ENCODE peak calls at places on chromosomes 7 and 10, in seven cellular contexts. R is HepG2, T is breast epithelium, L is stomach, U is transverse colon, B is vagina, F is GM23338. X is an unnamed sample.
A peak's percentile ranks its signal among the peaks of the same experiment; 100 is the strongest.

GRCh38 chr10:133378251-133379096 is 588 bp upstream of the PAOX start:
- DNase-seq in F (peak; percentile 63), L (peak; percentile 75), B (no peak), U (peak; percentile 80), T (no peak), R (peak; percentile 46), X (peak; percentile 83)

GRCh38 chr7:6409091-6409490 is 38.7 kb downstream of the DAGLB start:
- DNase-seq in B (no peak), L (no peak), T (no peak), F (no peak), U (no peak), R (no peak), X (no peak)

GRCh38 chr7:159107052-159107892 is 37.4 kb downstream of the VIPR2 start:
- DNase-seq in U (no peak), F (no peak), T (no peak), R (no peak), L (no peak), B (no peak), X (no peak)

GRCh38 chr10:127976286-127976685 is 69.4 kb downstream of the PTPRE start:
- DNase-seq in R (no peak), F (no peak), B (no peak), L (no peak), U (no peak), T (no peak), X (no peak)

GRCh38 chr7:156147104-156147503 is 334.8 kb upstream of the SHH start:
- DNase-seq in R (peak; percentile 13), L (peak; percentile 73), F (no peak), B (no peak), U (no peak), T (no peak), X (no peak)

GRCh38 chr7:158924956-158925355 is 68.6 kb downstream of the DYNC2I1 start:
- DNase-seq in B (no peak), R (no peak), T (no peak), U (no peak), F (no peak), L (no peak), X (no peak)

GRCh38 chr7:112985377-112985987 is 101.1 kb downstream of the GPR85 start:
- DNase-seq in B (no peak), U (no peak), R (no peak), L (no peak), F (peak; percentile 6), T (no peak), X (no peak)

GRCh38 chr10:103592186-103593021 is 98.9 kb downstream of the NEURL1 start:
- DNase-seq in B (no peak), T (no peak), U (peak; percentile 27), R (peak; percentile 30), L (peak; percentile 47), F (peak; percentile 84), X (no peak)

GRCh38 chr10:128369101-128369650 is 243.0 kb upstream of the MKI67 start:
- DNase-seq in R (no peak), F (no peak), U (no peak), B (no peak), T (no peak), L (no peak), X (no peak)

GRCh38 chr10:78861456-78862327 is 207.1 kb upstream of the ZMIZ1 start:
- DNase-seq in L (no peak), U (no peak), B (peak; percentile 88), T (no peak), R (no peak), F (no peak), X (no peak)

GRCh38 chr10:3780766-3781457 is 4.1 kb downstream of the KLF6 start:
- DNase-seq in B (no peak), F (no peak), T (no peak), L (no peak), U (no peak), R (no peak), X (no peak)

GRCh38 chr10:102714621-102715455 is at the start of gene SFXN2:
- DNase-seq in L (peak; percentile 49), B (no peak), R (no peak), T (peak; percentile 56), F (peak; percentile 75), U (peak; percentile 47), X (peak; percentile 80)

GRCh38 chr10:131858583-131859340 is 42.0 kb upstream of the PPP2R2D start:
- DNase-seq in F (no peak), L (no peak), R (no peak), B (no peak), U (no peak), T (peak; percentile 41), X (no peak)

GRCh38 chr7:135645296-135645904 is 16.9 kb upstream of the STMP1 start:
- DNase-seq in L (no peak), T (no peak), U (no peak), B (no peak), F (peak; percentile 81), R (peak; percentile 31), X (no peak)

GRCh38 chr10:77104459-77104980 is 533.1 kb downstream of the KCNMA1 start:
- DNase-seq in L (no peak), F (no peak), T (no peak), U (peak; percentile 9), B (no peak), R (no peak), X (peak; percentile 87)

GRCh38 chr7:16431646-16432424 is 10.5 kb upstream of the CRPPA start:
- DNase-seq in F (peak; percentile 68), U (peak; percentile 35), L (peak; percentile 27), B (no peak), R (peak; percentile 54), T (no peak), X (no peak)

GRCh38 chr7:1243290-1243963 is 10.8 kb downstream of the UNCX start:
- DNase-seq in R (no peak), F (no peak), U (no peak), T (no peak), L (no peak), B (no peak), X (no peak)

GRCh38 chr7:137601642-137602041 is 245.1 kb downstream of the DGKI start:
- DNase-seq in U (no peak), R (no peak), F (no peak), T (no peak), L (no peak), B (no peak), X (no peak)

GRCh38 chr10:73495884-73496674 is at the start of gene PPP3CB:
- DNase-seq in U (peak; percentile 91), R (peak; percentile 92), F (peak; percentile 98), T (peak; percentile 87), B (no peak), L (peak; percentile 91), X (peak; percentile 94)

GRCh38 chr10:693506-693905 is 4.0 kb upstream of the DIP2C start:
- DNase-seq in U (no peak), L (peak; percentile 67), B (no peak), T (no peak), F (no peak), R (no peak), X (no peak)

GRCh38 chr7:76074972-76075370 is 27.1 kb downstream of the MDH2 start:
- DNase-seq in T (no peak), U (no peak), L (no peak), F (no peak), R (no peak), B (no peak), X (no peak)

GRCh38 chr7:85065306-85065705 is 121.5 kb downstream of the SEMA3D start:
- DNase-seq in F (no peak), L (no peak), T (no peak), B (no peak), U (no peak), R (no peak), X (no peak)

GRCh38 chr10:63115732-63116383 is 17.3 kb upstream of the NRBF2 start:
- DNase-seq in R (peak; percentile 67), F (no peak), U (peak; percentile 46), L (peak; percentile 32), B (no peak), T (peak; percentile 75), X (peak; percentile 84)

GRCh38 chr10:63116452-63117072 is 16.6 kb upstream of the NRBF2 start:
- DNase-seq in R (no peak), U (no peak), T (no peak), B (no peak), F (no peak), L (no peak), X (no peak)

GRCh38 chr10:63110940-63111339 is 22.2 kb upstream of the NRBF2 start:
- DNase-seq in F (no peak), R (no peak), U (no peak), B (no peak), T (no peak), L (no peak), X (no peak)

GRCh38 chr10:63114031-63114814 is 18.9 kb upstream of the NRBF2 start:
- DNase-seq in B (no peak), R (peak; percentile 72), T (peak; percentile 81), L (peak; percentile 46), U (peak; percentile 63), F (no peak), X (peak; percentile 85)
- TF ChIP-seq POLR2AphosphoS5 in B (peak; percentile 39), R (no peak), T (peak; percentile 95), L (peak; percentile 86), U (peak; percentile 80), F (no peak), X (peak; percentile 99)

DNA sequence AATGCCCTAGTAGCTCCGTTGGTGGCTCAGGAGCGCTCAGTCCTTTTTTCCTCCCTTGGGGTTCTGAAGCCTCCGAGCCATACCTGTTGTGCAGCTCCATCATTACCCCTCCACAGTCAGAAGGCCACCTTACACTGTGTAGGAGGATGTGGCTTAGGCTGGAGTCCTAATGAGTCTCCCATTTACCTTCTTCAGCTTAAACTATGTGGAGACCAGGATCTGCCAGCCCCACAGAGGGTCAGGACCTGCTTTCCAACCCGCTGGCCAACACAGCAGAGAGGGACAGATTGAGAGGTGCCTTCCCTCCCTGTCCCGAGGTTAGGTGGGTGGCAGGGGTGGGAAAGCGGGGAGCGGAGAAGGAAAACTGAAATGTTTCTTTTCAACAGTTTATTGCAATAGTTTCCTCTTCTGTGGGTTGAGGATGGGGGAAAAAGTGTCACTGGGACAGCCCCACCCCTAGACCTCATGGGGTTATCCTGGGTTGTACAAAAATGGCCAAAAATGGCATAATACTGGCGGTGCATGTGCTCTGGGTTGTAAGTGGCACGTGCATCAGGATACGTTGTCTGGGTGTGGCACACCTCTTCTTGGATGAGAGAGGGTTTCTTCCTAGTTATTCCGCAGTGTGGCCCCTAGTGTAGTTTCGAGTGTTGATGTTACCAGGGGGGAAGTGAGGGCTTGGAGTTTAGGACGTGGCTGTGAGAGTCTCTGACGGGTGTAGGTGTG is 31.5 kb downstream of the TSPAN14 start:
- DNase-seq in T (no peak), F (no peak), L (peak; percentile 15), U (peak; percentile 8), B (no peak), R (no peak), X (no peak)
- H3K4me3 ChIP-seq in T (no peak overlapping the region), F (no peak overlapping the region), L (no peak overlapping the region), U (no peak overlapping the region), B (no peak overlapping the region), R (no peak overlapping the region), X (no peak overlapping the region)

DNA sequence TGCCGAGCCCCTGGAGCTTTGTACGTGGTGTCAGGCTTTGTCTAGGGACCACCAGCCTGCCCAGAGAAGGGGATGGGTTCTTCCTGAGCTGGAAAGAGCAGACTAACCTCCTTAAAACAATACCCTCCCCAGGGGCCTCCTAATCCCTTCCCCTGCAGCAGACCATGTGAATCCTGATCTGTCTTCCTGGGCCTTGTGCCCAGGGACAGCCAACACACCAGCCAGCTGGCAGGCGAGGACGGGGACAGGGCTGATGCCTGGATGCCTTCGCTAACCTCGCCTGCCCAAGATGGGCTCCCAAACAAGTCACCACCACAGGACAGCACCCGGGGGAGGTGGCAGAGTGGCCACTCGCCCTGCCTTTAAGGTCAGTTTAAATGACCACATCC is 17.6 kb downstream of the PODXL start:
- DNase-seq in R (no peak), T (no peak), B (no peak), U (no peak), L (no peak), F (no peak), X (no peak)
- H3K27ac ChIP-seq in R (no peak overlapping the region), T (peak overlapping the region; percentile 84), B (peak overlapping the region; percentile 17), U (peak overlapping the region; percentile 21), L (no peak overlapping the region), F (peak overlapping the region; percentile 88), X (peak overlapping the region; percentile 15)

GRCh38 chr10:53843691-53844362 is 957.2 kb downstream of the PCDH15 start:
- DNase-seq in F (no peak), L (no peak), B (no peak), T (no peak), U (no peak), R (no peak), X (no peak)
- TF ChIP-seq POLR2AphosphoS5 in F (no peak), L (no peak), B (no peak), T (no peak), U (no peak), R (no peak), X (no peak)